ENCODE peak calls at places on chromosomes 1 and 21, in six cellular contexts. W is neural crest cell, E is ovary, T is ascending aorta, L is lower leg skin, A is mucosa of descending colon. C is an unnamed sample.

GRCh38 chr1:64043328-64043727 is 160.1 kb upstream of the UBE2U start:
- DNase-seq in W (no peak), E (no peak), T (no peak), L (no peak), A (no peak), C (no peak)

GRCh38 chr1:20873311-20873710 is 86.2 kb upstream of the HP1BP3 start:
- DNase-seq in W (no peak), E (no peak), T (no peak), L (no peak), A (no peak), C (no peak)

GRCh38 chr1:235898126-235898525 is 31.4 kb upstream of the LYST start:
- DNase-seq in W (no peak), E (no peak), T (no peak), L (no peak), A (no peak), C (no peak)

GRCh38 chr1:12161662-12162458 is 4.9 kb upstream of the TNFRSF1B start:
- DNase-seq in W (no peak), E (peak; percentile 90), T (peak; percentile 83), L (peak; percentile 82), A (peak; percentile 94), C (no peak)

GRCh38 chr21:42632336-42632751 is 21.1 kb upstream of the PDE9A start:
- DNase-seq in W (no peak), E (peak; percentile 21), T (no peak), L (no peak), A (no peak), C (no peak)

GRCh38 chr21:28737671-28738279 is 254.9 kb downstream of the LTN1 start:
- DNase-seq in W (no peak), E (no peak), T (no peak), L (no peak), A (no peak), C (no peak)

GRCh38 chr1:225808136-225808535 is 1.8 kb upstream of the EPHX1 start:
- DNase-seq in W (no peak), E (no peak), T (no peak), L (no peak), A (no peak), C (no peak)

GRCh38 chr1:173920868-173921267 is 3.7 kb upstream of the SERPINC1 start:
- DNase-seq in W (no peak), E (no peak), T (no peak), L (no peak), A (no peak), C (no peak)

GRCh38 chr21:37762606-37763005 is 153.7 kb downstream of the KCNJ6 start:
- DNase-seq in W (no peak), E (no peak), T (no peak), L (no peak), A (no peak), C (no peak)

GRCh38 chr1:70264875-70265274 is 43.7 kb downstream of the SRSF11 start:
- DNase-seq in W (no peak), E (no peak), T (no peak), L (no peak), A (no peak), C (no peak)

GRCh38 chr1:172778461-172779455 is 119.9 kb downstream of the FASLG start:
- DNase-seq in W (no peak), E (no peak), T (no peak), L (no peak), A (no peak), C (no peak)

GRCh38 chr1:182127656-182128055 is 66.1 kb upstream of the ZNF648 start:
- DNase-seq in W (no peak), E (no peak), T (no peak), L (no peak), A (no peak), C (no peak)

GRCh38 chr1:223504741-223505140 is 111.5 kb downstream of the CCDC185 start:
- DNase-seq in W (no peak), E (no peak), T (no peak), L (no peak), A (no peak), C (no peak)

GRCh38 chr1:40281852-40282251 is 23.8 kb downstream of the ZMPSTE24 start:
- DNase-seq in W (no peak), E (no peak), T (no peak), L (no peak), A (no peak), C (no peak)

GRCh38 chr1:119732465-119733168 is 20.9 kb downstream of the PHGDH start:
- DNase-seq in W (no peak), E (no peak), T (no peak), L (no peak), A (no peak), C (no peak)

GRCh38 chr1:165344198-165344597 is 12.3 kb downstream of the LMX1A start:
- DNase-seq in W (no peak), E (no peak), T (no peak), L (no peak), A (no peak), C (no peak)

GRCh38 chr1:115670476-115671175 is 28.9 kb downstream of the VANGL1 start:
- DNase-seq in W (no peak), E (no peak), T (no peak), L (no peak), A (no peak), C (no peak)

GRCh38 chr1:38018864-38019343 is 6.4 kb downstream of the UTP11 start:
- DNase-seq in W (no peak), E (peak; percentile 1), T (no peak), L (no peak), A (no peak), C (no peak)

GRCh38 chr1:99963041-99963795 is 6.6 kb upstream of the SLC35A3 start:
- DNase-seq in W (no peak), E (no peak), T (no peak), L (no peak), A (no peak), C (no peak)

GRCh38 chr1:94205639-94206038 is 31.7 kb downstream of the ARHGAP29 start:
- DNase-seq in W (no peak), E (no peak), T (no peak), L (no peak), A (no peak), C (no peak)

GRCh38 chr1:239361403-239361802 is 25.0 kb upstream of the CHRM3 start:
- DNase-seq in W (no peak), E (no peak), T (no peak), L (no peak), A (no peak), C (no peak)

GRCh38 chr1:53502641-53503432 is 43.6 kb downstream of the DMRTB1 start:
- DNase-seq in W (no peak), E (no peak), T (no peak), L (no peak), A (no peak), C (no peak)

GRCh38 chr1:155051777-155052398 is 772 bp downstream of the ADAM15 start:
- DNase-seq in W (no peak), E (peak; percentile 66), T (no peak), L (peak; percentile 63), A (peak; percentile 81), C (no peak)

GRCh38 chr1:155050560-155051341 is at the start of gene ADAM15:
- DNase-seq in W (peak; percentile 92), E (peak; percentile 86), T (no peak), L (peak; percentile 73), A (peak; percentile 90), C (peak; percentile 90)

GRCh38 chr1:155051342-155051776 is 243 bp downstream of the ADAM15 start:
- DNase-seq in W (no peak), E (no peak), T (no peak), L (no peak), A (no peak), C (no peak)

GRCh38 chr1:155053531-155054105 is 2.5 kb downstream of the ADAM15 start:
- DNase-seq in W (no peak), E (no peak), T (no peak), L (no peak), A (peak; percentile 33), C (no peak)

GRCh38 chr1:155052412-155053400 is 1.6 kb downstream of the ADAM15 start:
- DNase-seq in W (no peak), E (no peak), T (no peak), L (no peak), A (no peak), C (no peak)
- TF ChIP-seq CTCF in W (peak; percentile 17), E (no peak), T (no peak), L (no peak), A (no peak), C (no peak)

GRCh38 chr1:26028490-26028980 is 7.0 kb downstream of the EXTL1 start:
- DNase-seq in W (peak; percentile 43), E (no peak), T (no peak), L (no peak), A (no peak), C (no peak)

GRCh38 chr1:26029054-26029863 is 7.7 kb downstream of the EXTL1 start:
- DNase-seq in W (no peak), E (no peak), T (no peak), L (no peak), A (no peak), C (no peak)

GRCh38 chr1:26031903-26032220 is 10.3 kb downstream of the EXTL1 start:
- DNase-seq in W (no peak), E (no peak), T (no peak), L (no peak), A (no peak), C (no peak)

GRCh38 chr1:26031196-26031902 is 9.8 kb downstream of the EXTL1 start:
- DNase-seq in W (no peak), E (no peak), T (no peak), L (no peak), A (no peak), C (no peak)

DNA sequence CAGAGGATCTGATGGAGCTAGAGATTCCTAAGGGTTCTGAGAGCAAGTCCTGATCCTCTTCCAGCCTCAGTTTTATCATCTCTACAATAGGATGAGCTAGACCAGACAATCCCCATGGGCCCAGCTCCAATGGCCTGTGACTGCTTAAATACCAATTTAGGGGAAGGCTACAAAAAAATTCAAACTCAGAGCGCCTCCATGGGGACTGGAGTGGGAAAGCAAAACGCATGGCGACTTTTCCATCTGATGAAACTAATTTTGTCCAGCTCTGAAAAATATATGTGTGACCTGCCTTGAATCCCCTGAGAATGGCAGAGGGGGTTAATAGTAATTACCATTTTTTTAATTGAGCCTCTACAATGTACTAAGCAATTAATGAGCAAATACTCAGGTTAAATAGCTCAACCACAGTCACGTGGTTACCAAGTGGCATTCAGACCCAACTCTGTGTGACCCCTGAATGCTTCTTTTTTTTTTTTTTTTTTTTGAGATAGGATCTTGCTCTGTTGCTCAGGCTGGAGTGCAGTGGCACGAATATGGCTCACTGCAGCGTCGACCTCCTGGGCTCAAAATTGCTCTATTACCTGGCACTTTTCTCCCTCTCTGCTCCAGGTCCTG is 8.4 kb downstream of the EXTL1 start:
- DNase-seq in W (no peak), E (no peak), T (no peak), L (no peak), A (no peak), C (no peak)
- TF ChIP-seq CTCF in W (no peak), E (no peak), T (no peak), L (no peak), A (no peak), C (no peak)

DNA sequence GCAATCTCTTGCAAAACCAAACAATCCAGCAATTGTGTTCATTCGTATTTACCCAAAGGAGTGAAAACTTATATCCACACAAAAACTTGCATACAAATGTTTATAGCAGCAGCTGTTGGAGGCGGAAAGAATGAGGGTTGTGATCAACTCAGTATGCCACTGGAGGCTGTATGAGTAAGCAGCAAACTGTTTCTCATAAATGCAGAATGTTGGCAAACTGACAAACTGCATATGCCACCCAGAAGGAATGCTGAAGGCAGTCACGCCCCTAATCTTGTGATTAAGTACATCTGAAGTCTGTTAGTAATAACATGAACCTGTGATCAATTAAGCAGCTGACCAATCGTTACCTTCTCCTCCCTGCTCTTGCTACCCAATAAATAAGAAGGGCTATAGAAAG is 60.5 kb upstream of the CR2 start:
- DNase-seq in W (no peak), E (no peak), T (no peak), L (peak; percentile 63), A (no peak), C (no peak)
- TF ChIP-seq CTCF in W (no peak), E (no peak), T (no peak), L (no peak), A (no peak), C (no peak)

GRCh38 chr1:240602189-240602588 is 9.8 kb downstream of the GREM2 start:
- DNase-seq in W (no peak), E (no peak), T (no peak), L (no peak), A (no peak), C (no peak)
- TF ChIP-seq CTCF in W (no peak), E (no peak), T (no peak), L (no peak), A (no peak), C (no peak)

C was measured in mesothelial cell of epicardium.